ENCODE peak calls at places on chromosomes 1 and 21, in five cellular contexts. P, H, V, M and J are unnamed samples.

GRCh38 chr1:64302971-64303370 is 99.5 kb downstream of the UBE2U start:
- DNase-seq in M (peak; percentile 73), H (no peak), P (no peak), V (no peak), J (peak; percentile 29)

GRCh38 chr1:81954388-81955023 is 153.8 kb downstream of the ADGRL2 start:
- DNase-seq in P (no peak), H (no peak), V (no peak), M (peak; percentile 51), J (no peak)

GRCh38 chr1:172054172-172054571 is 212.9 kb downstream of the DNM3 start:
- DNase-seq in P (no peak), H (no peak), V (no peak), M (no peak), J (peak; percentile 14)

GRCh38 chr21:45445369-45445768 is 40.4 kb downstream of the COL18A1 start:
- DNase-seq in M (no peak), V (no peak), P (no peak), H (no peak), J (peak; percentile 22)

GRCh38 chr1:37793773-37794371 is at the start of gene MANEAL:
- DNase-seq in M (peak; percentile 61), H (peak; percentile 68), V (no peak), P (peak; percentile 68), J (peak; percentile 42)

GRCh38 chr21:31426235-31426797 is 82.3 kb upstream of the TIAM1 start:
- DNase-seq in M (peak; percentile 89), V (no peak), H (no peak), P (peak; percentile 84), J (no peak)

GRCh38 chr1:156840186-156840585 is 18.7 kb downstream of the INSRR start:
- DNase-seq in V (no peak), P (peak; percentile 29), H (no peak), M (no peak), J (no peak)

GRCh38 chr21:44485254-44485793 is 30.0 kb downstream of the LRRC3 start:
- DNase-seq in H (no peak), P (no peak), V (peak; percentile 1), M (no peak), J (peak; percentile 36)

GRCh38 chr1:77540501-77541161 is 141.8 kb downstream of the ZZZ3 start:
- DNase-seq in P (no peak), V (peak; percentile 83), M (peak; percentile 80), H (peak; percentile 77), J (peak; percentile 98)

GRCh38 chr1:147781056-147781471 is 20.7 kb upstream of the GJA5 start:
- DNase-seq in M (peak; percentile 48), V (no peak), H (peak; percentile 51), P (no peak), J (peak; percentile 8)

GRCh38 chr21:14319805-14320204 is 63.1 kb downstream of the HSPA13 start:
- DNase-seq in H (no peak), P (no peak), V (no peak), M (no peak), J (no peak)
- H3K4me3 ChIP-seq in H (no peak overlapping the region), P (no peak overlapping the region), V (no peak overlapping the region), M (no peak overlapping the region), J (no peak overlapping the region)

GRCh38 chr1:233427907-233428306 is 100.4 kb downstream of the MAP3K21 start:
- DNase-seq in M (no peak), P (no peak), V (no peak), H (no peak), J (no peak)

GRCh38 chr1:233421293-233421692 is 93.8 kb downstream of the MAP3K21 start:
- DNase-seq in H (no peak), M (no peak), P (no peak), V (no peak), J (no peak)

DNA sequence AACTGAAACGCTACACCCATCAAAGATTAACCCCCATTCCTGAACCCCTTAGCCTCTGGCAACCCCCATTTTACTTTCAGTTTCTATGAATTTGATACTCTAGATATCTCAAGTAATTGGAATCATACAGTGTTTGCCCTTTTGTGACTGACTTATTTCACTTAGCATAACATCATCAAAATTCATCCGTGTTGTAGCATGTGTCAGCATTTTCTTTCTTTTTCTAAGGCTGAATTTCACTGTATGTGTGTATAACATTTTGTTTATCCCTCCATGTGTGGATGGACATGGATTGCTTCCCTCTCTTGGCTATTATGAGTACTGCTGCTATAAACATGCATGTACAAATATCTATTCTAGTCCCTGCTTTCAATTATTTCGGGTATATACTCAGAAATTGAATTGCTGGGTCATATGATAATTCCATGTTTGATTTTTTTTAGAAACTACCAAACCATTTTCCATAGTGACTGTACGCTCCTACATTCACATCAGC is 97.3 kb downstream of the MAP3K21 start:
- DNase-seq in P (no peak), M (no peak), V (no peak), H (peak; percentile 6), J (peak; percentile 7)
- TF ChIP-seq CTCF in P (peak; percentile 28), M (peak; percentile 32), V (no peak), H (no peak), J (peak; percentile 20)

DNA sequence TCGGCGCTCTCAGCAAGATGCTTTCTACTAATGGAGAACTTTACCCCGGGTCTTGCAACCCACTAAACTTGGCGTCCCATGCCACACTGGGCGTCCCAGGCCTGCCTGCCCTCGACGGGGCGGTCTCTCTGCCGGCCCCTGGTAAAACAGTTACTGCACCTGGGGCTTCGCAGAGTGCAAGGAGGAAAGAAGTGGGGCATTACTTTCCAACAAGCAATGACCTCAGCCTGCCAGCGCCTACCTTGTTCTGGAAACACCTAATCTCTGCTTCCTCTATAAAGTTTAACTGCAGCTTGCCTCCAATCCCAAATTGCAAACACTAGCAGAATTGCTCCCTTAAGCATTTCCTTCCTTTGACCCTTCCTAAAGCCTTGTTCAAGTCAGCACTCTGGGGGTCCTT is 27.7 kb upstream of the NFIA start:
- DNase-seq in H (no peak), V (no peak), P (no peak), M (no peak), J (no peak)
- H3K4me3 ChIP-seq in H (no peak overlapping the region), V (no peak overlapping the region), P (no peak overlapping the region), M (no peak overlapping the region), J (no peak overlapping the region)

DNA sequence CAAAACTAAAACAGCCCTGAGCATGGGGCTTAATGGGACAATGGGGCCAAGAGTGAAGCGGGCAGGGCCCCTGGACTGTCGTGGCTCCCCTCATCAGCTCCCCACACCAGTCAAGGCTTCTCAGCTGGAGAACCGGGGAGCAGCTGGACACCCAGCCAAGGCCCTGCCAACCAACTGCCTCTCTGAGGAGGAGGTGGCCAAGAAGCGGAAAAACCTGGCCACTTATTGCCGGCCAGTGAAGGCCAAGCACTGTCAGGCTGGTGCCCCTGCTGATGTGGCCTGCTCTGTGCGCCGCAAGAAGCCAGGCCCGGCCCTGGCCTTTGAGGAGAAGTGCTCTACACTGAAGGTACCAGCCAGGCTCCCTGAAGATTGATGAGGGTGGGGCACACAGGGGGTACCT is 2.5 kb upstream of the CYB561D1 start:
- DNase-seq in H (no peak), M (no peak), P (no peak), V (no peak), J (no peak)
- TF ChIP-seq CTCF in H (no peak), M (no peak), P (no peak), V (no peak), J (no peak)

DNA sequence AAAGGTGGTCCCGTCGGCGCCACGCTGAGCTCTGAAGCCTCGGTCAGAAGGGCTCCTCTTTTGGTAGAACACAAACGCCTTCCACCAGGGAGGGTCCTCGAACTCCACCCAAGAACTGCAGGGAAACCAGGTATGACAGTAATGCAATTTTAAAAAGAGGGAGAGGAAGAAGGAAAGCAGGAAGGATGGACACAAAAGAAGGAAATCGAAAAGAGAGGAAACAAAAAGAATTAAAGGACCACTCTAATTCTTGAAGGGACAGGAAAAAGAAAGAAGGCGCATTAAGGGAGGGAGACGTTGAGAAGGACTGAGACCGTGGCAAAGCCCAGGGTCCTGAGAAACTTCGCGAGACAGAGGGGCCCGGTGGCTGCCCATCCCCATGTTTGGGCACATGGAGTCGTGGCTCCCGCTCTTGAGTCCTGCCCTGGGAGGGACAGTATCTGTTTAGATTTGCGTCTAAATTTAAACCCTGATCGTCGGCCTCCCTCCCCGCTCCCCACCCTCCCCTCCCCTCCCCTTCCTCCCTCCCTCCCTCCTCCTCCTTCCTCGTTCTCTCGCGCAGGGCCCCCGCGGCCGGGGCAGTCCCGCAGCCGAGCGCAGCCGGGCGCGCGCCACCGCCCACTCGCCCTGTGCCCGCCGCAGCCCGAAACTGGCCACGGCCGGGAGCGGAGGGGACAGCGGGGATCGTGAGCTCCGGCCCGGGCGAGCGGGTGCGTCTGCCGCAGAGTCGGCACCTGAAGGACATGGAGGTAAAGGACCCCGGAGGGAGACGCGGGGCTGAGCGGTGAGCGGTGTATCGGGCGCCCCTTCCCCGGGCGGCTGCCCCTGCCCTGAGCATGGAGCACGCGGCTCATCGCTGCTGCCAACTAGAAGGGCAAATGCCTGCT is at the start of gene RCSD1:
- DNase-seq in H (no peak), V (no peak), M (peak; percentile 13), P (peak; percentile 82), J (no peak)
- H3K4me3 ChIP-seq in H (peak within 1 kb of the TSS; percentile 92), V (peak within 1 kb of the TSS; percentile 40), M (peak within 1 kb of the TSS; percentile 56), P (peak within 1 kb of the TSS; percentile 83), J (peak within 1 kb of the TSS; percentile 44)